ENCODE peak calls at places on chromosomes 6 and 20, in seven cellular contexts. P is activated B cell treated with CpG ODN at 0.5 μM for 24 hours, V is A549, L is heart right ventricle, Y is endothelial cell, K is OCI-LY7, X is RWPE1. R is an unnamed sample.

GRCh38 chr20:58587467-58587866 is 63.6 kb upstream of the STX16 start:
- DNase-seq in P (no peak), V (no peak), L (no peak), Y (no peak), K (no peak), X (no peak), R (no peak)

GRCh38 chr6:130524552-130524951 is 158.7 kb downstream of the TMEM200A start:
- DNase-seq in P (no peak), V (no peak), L (no peak), Y (no peak), K (peak; percentile 35), X (no peak), R (no peak)

GRCh38 chr6:28977351-28978136 is 27.6 kb downstream of the ZNF311 start:
- DNase-seq in P (peak; percentile 27), V (no peak), L (no peak), Y (no peak), K (no peak), X (peak; percentile 54), R (no peak)

GRCh38 chr6:15089569-15090144 is 156.2 kb upstream of the JARID2 start:
- DNase-seq in P (no peak), V (no peak), L (no peak), Y (no peak), K (no peak), X (no peak), R (no peak)

GRCh38 chr6:8837343-8837742 is 402.0 kb upstream of the SLC35B3 start:
- DNase-seq in P (no peak), V (no peak), L (no peak), Y (no peak), K (no peak), X (no peak), R (no peak)

GRCh38 chr6:32565511-32565910 is 24.1 kb downstream of the HLA-DRB1 start:
- DNase-seq in P (no peak), V (no peak), L (no peak), Y (no peak), K (no peak), X (no peak), R (no peak)

GRCh38 chr6:154919806-154920205 is 75.3 kb upstream of the TIAM2 start:
- DNase-seq in P (no peak), V (no peak), L (no peak), Y (no peak), K (no peak), X (no peak), R (no peak)

GRCh38 chr6:41824571-41825569 is 37.4 kb downstream of the TOMM6 start:
- DNase-seq in P (no peak), V (peak; percentile 28), L (no peak), Y (no peak), K (no peak), X (no peak), R (no peak)

GRCh38 chr6:150877928-150878327 is 12.4 kb downstream of the MTHFD1L start:
- DNase-seq in P (no peak), V (no peak), L (no peak), Y (no peak), K (no peak), X (no peak), R (no peak)

DNA sequence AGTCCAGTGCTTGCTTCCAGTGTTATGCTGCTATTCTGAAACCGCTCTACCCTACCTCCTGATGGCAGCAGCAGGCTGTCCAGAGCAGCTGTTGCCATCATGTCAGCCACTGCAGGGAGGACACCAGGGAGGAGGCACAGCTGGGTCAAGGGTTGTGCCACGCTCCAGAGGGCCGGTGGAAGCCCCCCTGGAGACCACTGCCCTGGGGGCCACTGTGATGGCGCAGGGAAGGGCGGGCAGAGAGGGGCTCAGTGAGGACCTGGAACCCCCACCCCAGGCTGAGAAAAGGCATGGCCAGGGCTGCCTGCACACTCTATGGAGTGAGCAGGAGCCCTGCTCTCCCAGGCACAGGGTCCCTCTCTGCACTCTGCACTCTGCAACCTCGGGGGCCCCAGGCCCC is 271.3 kb upstream of the BTBD3 start:
- DNase-seq in P (no peak), V (no peak), L (no peak), Y (no peak), K (no peak), X (no peak), R (no peak)
- TF ChIP-seq CTCF in P (no peak), V (no peak), L (no peak), Y (no peak), K (no peak), X (no peak), R (no peak)

GRCh38 chr6:26251354-26252081 is 113.5 kb upstream of the BTN3A2 start:
- DNase-seq in P (peak; percentile 51), V (no peak), L (peak; percentile 23), Y (peak; percentile 41), K (no peak), X (peak; percentile 81), R (peak; percentile 78)

GRCh38 chr6:26250806-26251075 is 114.3 kb upstream of the BTN3A2 start:
- DNase-seq in P (no peak), V (no peak), L (no peak), Y (no peak), K (no peak), X (no peak), R (no peak)

GRCh38 chr6:26249709-26249958 is 115.4 kb upstream of the BTN3A2 start:
- DNase-seq in P (no peak), V (no peak), L (no peak), Y (no peak), K (no peak), X (no peak), R (no peak)

GRCh38 chr6:26246553-26246952 is 118.4 kb upstream of the BTN3A2 start:
- DNase-seq in P (no peak), V (no peak), L (no peak), Y (no peak), K (no peak), X (no peak), R (no peak)

DNA sequence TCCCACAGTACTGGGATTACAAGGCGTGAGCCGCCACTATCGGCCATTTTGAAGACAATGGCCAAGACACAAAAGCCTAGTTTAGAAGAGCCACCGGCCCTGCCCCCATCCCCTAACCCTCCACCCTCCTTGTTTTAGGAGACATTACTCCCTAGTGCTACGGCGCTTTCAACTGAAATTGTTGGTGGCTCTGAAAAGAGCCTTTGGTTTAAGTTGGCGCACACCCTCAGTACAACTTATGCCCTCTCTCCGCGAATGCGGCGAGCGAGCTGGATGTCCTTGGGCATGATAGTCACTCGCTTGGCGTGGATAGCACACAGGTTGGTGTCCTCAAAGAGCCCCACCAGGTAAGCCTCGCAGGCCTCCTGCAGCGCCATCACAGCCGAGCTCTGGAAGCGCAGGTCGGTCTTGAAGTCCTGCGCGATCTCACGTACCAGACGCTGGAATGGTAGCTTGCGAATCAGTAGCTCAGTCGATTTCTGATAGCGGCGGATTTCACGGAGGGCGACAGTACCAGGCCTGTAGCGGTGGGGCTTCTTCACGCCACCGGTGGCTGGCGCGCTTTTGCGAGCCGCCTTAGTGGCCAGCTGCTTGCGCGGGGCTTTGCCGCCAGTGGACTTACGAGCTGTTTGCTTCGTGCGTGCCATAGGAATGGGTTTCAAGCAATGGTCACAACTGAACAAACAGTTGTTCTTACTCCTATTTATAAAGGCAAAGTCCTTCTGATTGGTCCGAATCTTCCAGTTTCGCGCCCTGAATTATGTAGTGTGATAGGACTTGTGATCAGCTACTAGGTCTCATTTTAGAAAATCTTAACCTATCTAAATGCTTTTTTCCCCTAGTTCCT is 114.8 kb upstream of the BTN3A2 start:
- DNase-seq in P (peak; percentile 57), V (no peak), L (peak; percentile 39), Y (peak; percentile 47), K (no peak), X (no peak), R (peak; percentile 55)
- TF ChIP-seq CTCF in P (no peak), V (no peak), L (peak; percentile 22), Y (peak; percentile 11), K (peak; percentile 30), X (peak; percentile 56), R (peak; percentile 61)

DNA sequence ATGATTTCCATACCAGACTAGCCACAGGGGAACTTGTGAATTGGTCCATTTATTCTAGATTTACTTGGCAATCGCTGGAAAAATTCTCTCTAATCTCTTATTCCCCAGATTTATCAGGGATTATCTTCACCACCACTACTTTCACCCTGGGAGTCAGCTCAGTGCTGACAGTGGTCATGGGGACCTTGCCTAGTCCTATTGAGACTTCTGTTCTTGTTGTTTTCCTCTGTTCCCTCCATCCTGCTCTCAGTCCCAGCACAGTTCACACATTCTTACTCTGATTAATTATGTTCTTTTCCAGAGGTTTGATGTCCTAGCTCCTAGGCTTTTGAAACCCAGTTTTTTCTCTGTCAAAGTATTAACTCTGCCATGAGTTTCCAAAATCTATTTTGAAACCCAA is 94.0 kb upstream of the TINAG start:
- DNase-seq in P (no peak), V (no peak), L (no peak), Y (no peak), K (no peak), X (no peak), R (no peak)
- TF ChIP-seq CTCF in P (no peak), V (no peak), L (no peak), Y (no peak), K (no peak), X (no peak), R (no peak)

GRCh38 chr20:20173269-20173668 is 120.9 kb downstream of the CFAP61 start:
- DNase-seq in P (no peak), V (no peak), L (no peak), Y (no peak), K (no peak), X (no peak), R (no peak)

DNA sequence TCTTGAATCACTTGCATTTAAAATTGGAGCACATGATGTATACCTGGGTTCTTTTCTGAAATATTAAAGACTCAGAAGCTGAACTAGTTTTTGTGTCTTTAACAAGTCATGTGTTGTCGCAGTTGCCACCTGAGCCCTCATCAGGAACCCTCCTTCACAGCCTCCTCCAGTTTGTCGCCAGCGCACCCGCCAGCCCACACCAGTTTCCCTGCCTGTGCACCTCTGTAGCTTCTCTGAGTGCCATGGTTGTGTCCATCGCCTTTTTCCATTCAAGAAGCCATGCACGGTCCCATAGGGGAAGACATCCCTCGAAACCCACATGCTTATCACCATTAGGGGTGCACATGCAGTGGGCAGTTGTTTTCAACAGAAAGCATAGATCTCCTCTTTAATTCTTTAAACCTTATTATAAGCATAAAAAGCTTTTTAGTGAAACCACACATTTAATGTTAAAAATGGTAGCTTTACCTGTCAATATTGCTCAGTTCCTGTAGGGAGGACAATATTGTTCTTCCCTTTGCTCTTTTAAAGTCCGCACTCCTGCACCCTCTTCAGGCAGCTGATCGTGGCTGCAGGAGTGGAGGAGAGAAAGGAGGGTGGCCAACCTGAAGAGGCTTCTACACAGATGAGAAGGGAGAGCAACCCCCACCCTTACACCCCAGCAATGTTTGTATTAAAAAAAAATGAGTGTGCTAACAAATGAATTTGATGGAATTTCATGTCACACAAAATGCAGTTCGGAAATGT is 121.9 kb downstream of the CFAP61 start:
- DNase-seq in P (no peak), V (no peak), L (no peak), Y (no peak), K (no peak), X (no peak), R (no peak)
- TF ChIP-seq CTCF in P (no peak), V (no peak), L (no peak), Y (no peak), K (no peak), X (no peak), R (no peak)

GRCh38 chr6:104859225-104860146 is at the start of gene HACE1:
- DNase-seq in P (peak; percentile 86), V (peak; percentile 78), L (peak; percentile 91), Y (peak; percentile 93), K (peak; percentile 88), X (peak; percentile 83), R (peak; percentile 93)

GRCh38 chr6:104860221-104860620 is 502 bp upstream of the HACE1 start:
- DNase-seq in P (no peak), V (no peak), L (no peak), Y (no peak), K (no peak), X (no peak), R (no peak)

GRCh38 chr6:104855507-104855906 is 4.2 kb downstream of the HACE1 start:
- DNase-seq in P (no peak), V (no peak), L (no peak), Y (no peak), K (no peak), X (peak; percentile 13), R (no peak)
- TF ChIP-seq CTCF in P (no peak), V (no peak), L (no peak), Y (no peak), K (no peak), X (no peak), R (no peak)